ENCODE peak calls at places on chromosomes 16 and 17, in seven cellular contexts. One of them, this sample, is unnamed.
A peak's percentile ranks its signal among the peaks of the same experiment; 100 is the strongest.

GRCh38 chr16:84970447-84971127 is 40.7 kb downstream of the ZDHHC7 start:
- DNase-seq in ELR: peak; percentile 81
- DNase-seq in stimulated activated CD8-positive, alpha-beta memory T cell treated with anti-CD3 and anti-CD28 coated beads, Interleukin-12 subunit alpha, Interleukin-12 subunit beta, amount 100 ng/mL, for 1 hour: peak; percentile 62
- DNase-seq in AG09309: no peak
- DNase-seq in stimulated activated CD4-positive, alpha-beta T cell treated with anti-CD3 and anti-CD28 coated beads, Interleukin-15, amount 100 ng/mL, for 1 hour: peak; percentile 61
- DNase-seq in EL: peak; percentile 72
- DNase-seq in ascending aorta: no peak
- DNase-seq in this sample: peak; percentile 44

GRCh38 chr16:31475949-31476304 is 4.0 kb downstream of the TGFB1I1 start:
- DNase-seq in stimulated activated CD8-positive, alpha-beta memory T cell treated with anti-CD3 and anti-CD28 coated beads, Interleukin-12 subunit alpha, Interleukin-12 subunit beta, amount 100 ng/mL, for 1 hour: no peak
- DNase-seq in ascending aorta: no peak
- DNase-seq in ELR: no peak
- DNase-seq in AG09309: no peak
- DNase-seq in stimulated activated CD4-positive, alpha-beta T cell treated with anti-CD3 and anti-CD28 coated beads, Interleukin-15, amount 100 ng/mL, for 1 hour: no peak
- DNase-seq in EL: no peak
- DNase-seq in this sample: no peak

GRCh38 chr17:47713980-47714689 is 18.9 kb upstream of the TBX21 start:
- DNase-seq in EL: no peak
- DNase-seq in ELR: no peak
- DNase-seq in AG09309: no peak
- DNase-seq in stimulated activated CD8-positive, alpha-beta memory T cell treated with anti-CD3 and anti-CD28 coated beads, Interleukin-12 subunit alpha, Interleukin-12 subunit beta, amount 100 ng/mL, for 1 hour: no peak
- DNase-seq in stimulated activated CD4-positive, alpha-beta T cell treated with anti-CD3 and anti-CD28 coated beads, Interleukin-15, amount 100 ng/mL, for 1 hour: no peak
- DNase-seq in ascending aorta: no peak
- DNase-seq in this sample: no peak

GRCh38 chr17:44775838-44776621 is 17.2 kb downstream of the ADAM11 start:
- DNase-seq in stimulated activated CD8-positive, alpha-beta memory T cell treated with anti-CD3 and anti-CD28 coated beads, Interleukin-12 subunit alpha, Interleukin-12 subunit beta, amount 100 ng/mL, for 1 hour: peak; percentile 10
- DNase-seq in stimulated activated CD4-positive, alpha-beta T cell treated with anti-CD3 and anti-CD28 coated beads, Interleukin-15, amount 100 ng/mL, for 1 hour: no peak
- DNase-seq in ELR: no peak
- DNase-seq in AG09309: no peak
- DNase-seq in EL: no peak
- DNase-seq in ascending aorta: no peak
- DNase-seq in this sample: no peak

GRCh38 chr16:22671301-22672076 is 142.5 kb upstream of the HS3ST2 start:
- DNase-seq in EL: no peak
- DNase-seq in AG09309: no peak
- DNase-seq in stimulated activated CD4-positive, alpha-beta T cell treated with anti-CD3 and anti-CD28 coated beads, Interleukin-15, amount 100 ng/mL, for 1 hour: no peak
- DNase-seq in ascending aorta: no peak
- DNase-seq in ELR: peak; percentile 16
- DNase-seq in stimulated activated CD8-positive, alpha-beta memory T cell treated with anti-CD3 and anti-CD28 coated beads, Interleukin-12 subunit alpha, Interleukin-12 subunit beta, amount 100 ng/mL, for 1 hour: no peak
- DNase-seq in this sample: no peak

GRCh38 chr16:8721693-8722348 is 47.4 kb downstream of the ABAT start:
- DNase-seq in ascending aorta: no peak
- DNase-seq in stimulated activated CD4-positive, alpha-beta T cell treated with anti-CD3 and anti-CD28 coated beads, Interleukin-15, amount 100 ng/mL, for 1 hour: no peak
- DNase-seq in AG09309: no peak
- DNase-seq in EL: no peak
- DNase-seq in stimulated activated CD8-positive, alpha-beta memory T cell treated with anti-CD3 and anti-CD28 coated beads, Interleukin-12 subunit alpha, Interleukin-12 subunit beta, amount 100 ng/mL, for 1 hour: no peak
- DNase-seq in ELR: no peak
- DNase-seq in this sample: no peak

GRCh38 chr16:28283798-28284577 is 8.3 kb upstream of the SBK1 start:
- DNase-seq in ELR: no peak
- DNase-seq in stimulated activated CD4-positive, alpha-beta T cell treated with anti-CD3 and anti-CD28 coated beads, Interleukin-15, amount 100 ng/mL, for 1 hour: no peak
- DNase-seq in ascending aorta: no peak
- DNase-seq in EL: no peak
- DNase-seq in AG09309: no peak
- DNase-seq in stimulated activated CD8-positive, alpha-beta memory T cell treated with anti-CD3 and anti-CD28 coated beads, Interleukin-12 subunit alpha, Interleukin-12 subunit beta, amount 100 ng/mL, for 1 hour: no peak
- DNase-seq in this sample: no peak

GRCh38 chr16:81708459-81709368 is 70.4 kb upstream of the PLCG2 start:
- DNase-seq in stimulated activated CD4-positive, alpha-beta T cell treated with anti-CD3 and anti-CD28 coated beads, Interleukin-15, amount 100 ng/mL, for 1 hour: no peak
- DNase-seq in stimulated activated CD8-positive, alpha-beta memory T cell treated with anti-CD3 and anti-CD28 coated beads, Interleukin-12 subunit alpha, Interleukin-12 subunit beta, amount 100 ng/mL, for 1 hour: no peak
- DNase-seq in ELR: no peak
- DNase-seq in AG09309: no peak
- DNase-seq in ascending aorta: no peak
- DNase-seq in EL: no peak
- DNase-seq in this sample: no peak

GRCh38 chr17:71338396-71338795 is 782.4 kb upstream of the SOX9 start:
- DNase-seq in ELR: peak; percentile 69
- DNase-seq in stimulated activated CD4-positive, alpha-beta T cell treated with anti-CD3 and anti-CD28 coated beads, Interleukin-15, amount 100 ng/mL, for 1 hour: no peak
- DNase-seq in AG09309: peak; percentile 31
- DNase-seq in EL: peak; percentile 58
- DNase-seq in stimulated activated CD8-positive, alpha-beta memory T cell treated with anti-CD3 and anti-CD28 coated beads, Interleukin-12 subunit alpha, Interleukin-12 subunit beta, amount 100 ng/mL, for 1 hour: no peak
- DNase-seq in ascending aorta: no peak
- DNase-seq in this sample: no peak

GRCh38 chr17:64441772-64442549 is 7.0 kb upstream of the MILR1 start:
- DNase-seq in AG09309: no peak
- DNase-seq in ascending aorta: no peak
- DNase-seq in EL: no peak
- DNase-seq in stimulated activated CD4-positive, alpha-beta T cell treated with anti-CD3 and anti-CD28 coated beads, Interleukin-15, amount 100 ng/mL, for 1 hour: no peak
- DNase-seq in ELR: peak; percentile 43
- DNase-seq in stimulated activated CD8-positive, alpha-beta memory T cell treated with anti-CD3 and anti-CD28 coated beads, Interleukin-12 subunit alpha, Interleukin-12 subunit beta, amount 100 ng/mL, for 1 hour: no peak
- DNase-seq in this sample: no peak

This sample was measured in GM04504.